ENCODE peak calls at places on chromosome X, in ten cellular contexts. H is A549; W is CD4-positive, CD25-positive, alpha-beta regulatory T cell; C is right lobe of liver; L is transverse colon; N is tibial artery; X is mesendoderm; Q is keratinocyte; A is left lung; G is psoas muscle. E is an unnamed sample. For H3K4me1, the result is how much of the 10 kb centered on the place peaks cover.

GRCh38 chrX:24619647-24620046 is 27.5 kb downstream of the PCYT1B start:
- DNase-seq in L (no peak), G (no peak), N (no peak), Q (no peak), H (peak), A (no peak), C (no peak), X (no peak), W (no peak), E (peak)

GRCh38 chrX:111090458-111090857 is 5.5 kb upstream of the PAK3 start:
- DNase-seq in A (no peak), H (no peak), W (no peak), N (no peak), Q (no peak), C (no peak), L (no peak), X (no peak), G (no peak), E (no peak)

GRCh38 chrX:74535633-74536141 is 78.7 kb downstream of the RLIM start:
- DNase-seq in W (peak), C (peak), Q (no peak), X (peak), N (peak), H (no peak), L (peak), G (peak), A (peak), E (no peak)

GRCh38 chrX:20143539-20143938 is 1.9 kb upstream of the EIF1AX start:
- DNase-seq in G (no peak), L (no peak), N (no peak), A (no peak), H (peak), C (no peak), W (no peak), Q (no peak), X (no peak), E (no peak)

GRCh38 chrX:31251336-31251735 is 179.5 kb upstream of the FTHL17 start:
- DNase-seq in N (no peak), X (no peak), A (no peak), G (no peak), W (no peak), L (no peak), Q (no peak), C (no peak), H (no peak), E (no peak)

GRCh38 chrX:4547218-4547836 is 833.9 kb upstream of the PRKX start:
- DNase-seq in H (peak), A (no peak), Q (peak), X (peak), W (no peak), N (no peak), G (no peak), L (peak), C (no peak), E (peak)

GRCh38 chrX:112867570-112867969 is 26.9 kb upstream of the AMOT start:
- DNase-seq in H (no peak), X (peak), N (no peak), G (no peak), C (no peak), Q (no peak), L (no peak), W (no peak), A (no peak), E (no peak)

GRCh38 chrX:11381464-11381863 is 88.3 kb downstream of the AMELX start:
- DNase-seq in N (peak), L (peak), C (no peak), G (no peak), X (peak), Q (no peak), A (no peak), W (no peak), H (peak), E (peak)

GRCh38 chrX:79080131-79080530 is 64.4 kb upstream of the GPR174 start:
- DNase-seq in G (no peak), N (no peak), H (no peak), L (no peak), Q (no peak), X (no peak), C (no peak), W (no peak), A (no peak), E (no peak)

GRCh38 chrX:66328950-66329596 is 165.0 kb downstream of the HEPH start:
- DNase-seq in N (no peak), C (peak), G (no peak), W (no peak), A (no peak), X (no peak), L (no peak), H (no peak), Q (no peak), E (no peak)

GRCh38 chrX:48958635-48959094 is 1.3 kb upstream of the OTUD5 start:
- DNase-seq in C (no peak), N (peak), Q (no peak), X (no peak), G (peak), W (no peak), H (peak), L (peak), A (no peak), E (peak)
- H3K4me1 ChIP-seq in C (under half), N (under half), Q (under half), X (under half), G (under half), W (under half), H (under half), L (under half), A (under half), E (under half)

GRCh38 chrX:154037754-154038153 is 18.1 kb upstream of the IRAK1 start:
- DNase-seq in C (no peak), W (no peak), N (no peak), A (no peak), G (no peak), X (no peak), H (no peak), Q (no peak), L (no peak), E (no peak)

GRCh38 chrX:154040863-154041262 is 21.2 kb upstream of the IRAK1 start:
- DNase-seq in X (no peak), A (no peak), G (no peak), L (no peak), H (no peak), N (no peak), Q (no peak), C (no peak), W (no peak), E (no peak)

GRCh38 chrX:154036513-154036912 is 16.8 kb upstream of the IRAK1 start:
- DNase-seq in G (no peak), L (no peak), X (no peak), A (no peak), W (no peak), Q (no peak), C (no peak), N (no peak), H (no peak), E (no peak)

GRCh38 chrX:154040307-154040756 is 20.6 kb upstream of the IRAK1 start:
- DNase-seq in L (no peak), W (no peak), H (no peak), Q (no peak), C (no peak), X (no peak), N (no peak), G (no peak), A (no peak), E (no peak)

DNA sequence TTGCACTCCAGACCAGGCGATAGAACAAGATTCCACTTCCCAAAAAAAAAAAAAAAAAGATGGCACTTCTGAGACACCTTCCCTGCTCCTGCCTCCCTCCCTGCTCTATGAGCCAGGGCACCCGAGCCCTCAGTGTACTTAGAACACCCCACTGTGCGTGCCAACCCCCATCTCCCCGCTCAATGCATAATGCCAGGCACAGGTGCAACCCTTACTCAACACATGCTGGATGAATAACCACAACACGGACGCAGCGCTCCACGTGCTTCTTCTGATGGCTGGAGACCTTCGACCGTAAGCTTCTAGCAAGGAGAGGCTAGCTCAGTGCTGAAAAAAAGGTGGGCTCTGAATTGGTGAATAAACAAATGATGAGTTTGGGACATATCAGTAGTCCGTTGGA is 19.9 kb upstream of the IRAK1 start:
- DNase-seq in L (no peak), G (no peak), C (no peak), H (no peak), Q (no peak), N (no peak), X (no peak), W (no peak), A (no peak), E (no peak)
- H3K4me1 ChIP-seq in L (under half), G (under half), C (under half), H (under half), Q (under half), N (under half), X (under half), W (under half), A (half or more), E (under half)

GRCh38 chrX:12946838-12947544 is 27.9 kb upstream of the TMSB4X start:
- DNase-seq in Q (no peak), H (peak), N (peak), A (peak), C (no peak), G (peak), X (peak), L (peak), W (peak), E (peak)
- H3K4me1 ChIP-seq in Q (under half), H (under half), N (under half), A (under half), C (under half), G (under half), X (under half), L (under half), W (half or more), E (under half)

DNA sequence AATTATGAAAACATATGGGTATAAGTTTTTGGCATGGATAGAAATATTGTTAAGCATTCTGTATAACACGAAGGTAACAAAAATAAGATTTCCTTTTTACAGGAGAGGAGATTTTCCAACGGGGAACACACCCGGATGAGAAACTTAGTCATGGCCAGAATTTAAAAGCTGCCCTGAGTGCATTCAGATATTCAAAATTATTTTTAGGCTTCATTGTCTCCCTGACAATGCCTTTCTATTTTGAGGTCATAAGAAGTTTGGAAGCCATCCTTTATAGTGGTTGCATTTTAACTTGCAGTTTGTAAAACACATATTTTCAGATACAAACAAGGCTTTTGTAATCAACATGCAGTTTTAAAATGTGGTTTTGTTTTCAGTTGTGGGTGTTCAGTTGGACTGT is 357.5 kb upstream of the FAM47C start:
- DNase-seq in L (no peak), A (no peak), W (no peak), N (no peak), X (no peak), C (no peak), H (no peak), Q (no peak), G (no peak), E (no peak)
- H3K4me1 ChIP-seq in L (under half), A (under half), W (under half), N (under half), X (under half), C (under half), H (under half), Q (under half), G (under half), E (under half)

GRCh38 chrX:71098302-71098701 is 2.7 kb downstream of the FOXO4 start:
- DNase-seq in N (peak), G (peak), Q (peak), C (no peak), W (peak), X (peak), H (peak), L (peak), A (peak), E (no peak)
- H3K4me1 ChIP-seq in N (under half), G (under half), Q (under half), C (under half), W (half or more), X (under half), H (under half), L (under half), A (under half), E (under half)